ENCODE peak calls at places on chromosome 9, in five cellular contexts. K, Y, X, D and F are unnamed samples.

GRCh38 chr9:127899200-127899943 is at the start of gene ST6GALNAC6:
- DNase-seq in K (peak; percentile 88), Y (peak; percentile 79), X (peak; percentile 92), D (peak; percentile 47), F (peak; percentile 58)

GRCh38 chr9:128297221-128297773 is 21.2 kb downstream of the SWI5 start:
- DNase-seq in K (no peak), Y (no peak), X (no peak), D (no peak), F (no peak)

GRCh38 chr9:98365227-98365669 is 109.8 kb upstream of the TBC1D2 start:
- DNase-seq in K (peak; percentile 53), Y (no peak), X (no peak), D (no peak), F (no peak)

GRCh38 chr9:135701067-135701967 is 668 bp upstream of the KCNT1 start:
- DNase-seq in K (no peak), Y (no peak), X (peak; percentile 28), D (no peak), F (peak; percentile 7)

GRCh38 chr9:68515304-68516017 is 25.2 kb downstream of the TMEM252 start:
- DNase-seq in K (peak; percentile 88), Y (no peak), X (peak; percentile 64), D (no peak), F (no peak)

GRCh38 chr9:130174025-130174424 is 1.8 kb downstream of the NCS1 start:
- DNase-seq in K (no peak), Y (no peak), X (no peak), D (no peak), F (no peak)

GRCh38 chr9:124779368-124780059 is 2.6 kb downstream of the OLFML2A start:
- DNase-seq in K (peak; percentile 83), Y (no peak), X (peak; percentile 64), D (no peak), F (no peak)

GRCh38 chr9:93642961-93643360 is 66.6 kb downstream of the PHF2 start:
- DNase-seq in K (peak; percentile 51), Y (no peak), X (no peak), D (no peak), F (no peak)

GRCh38 chr9:85715587-85715986 is 26.2 kb downstream of the AGTPBP1 start:
- DNase-seq in K (peak; percentile 45), Y (no peak), X (no peak), D (peak; percentile 27), F (peak; percentile 32)

GRCh38 chr9:112939418-112939817 is 48.7 kb upstream of the SLC46A2 start:
- DNase-seq in K (no peak), Y (no peak), X (no peak), D (no peak), F (no peak)